ENCODE peak calls at places on chromosome 21, in five cellular contexts. L is AG09309, Q is omental fat pad, N is ovary, Y is cardiac muscle cell. V is an unnamed sample.
A peak's percentile ranks its signal among the peaks of the same experiment; 100 is the strongest.

GRCh38 chr21:25501448-25501847 is 105.8 kb downstream of the MRPL39 start:
- DNase-seq in N (no peak), L (no peak), Y (no peak), Q (no peak), V (no peak)

GRCh38 chr21:34583926-34584563 is 30.9 kb downstream of the RCAN1 start:
- DNase-seq in L (no peak), N (no peak), Q (no peak), Y (no peak), V (no peak)

GRCh38 chr21:41859297-41859980 is 19.7 kb downstream of the PRDM15 start:
- DNase-seq in Y (no peak), Q (no peak), N (no peak), L (no peak), V (no peak)

GRCh38 chr21:28280611-28281010 is 712.1 kb downstream of the LTN1 start:
- DNase-seq in N (no peak), Q (no peak), L (no peak), Y (no peak), V (no peak)

GRCh38 chr21:24852610-24853195 is 754.6 kb downstream of the MRPL39 start:
- DNase-seq in Y (no peak), L (no peak), Q (no peak), N (no peak), V (no peak)

GRCh38 chr21:37642493-37642892 is 273.8 kb downstream of the KCNJ6 start:
- DNase-seq in L (no peak), Y (peak; percentile 47), Q (no peak), N (no peak), V (peak; percentile 37)

GRCh38 chr21:37758997-37759396 is 157.3 kb downstream of the KCNJ6 start:
- DNase-seq in N (no peak), Q (no peak), L (no peak), Y (peak; percentile 64), V (peak; percentile 56)

GRCh38 chr21:42118121-42118795 is 47.1 kb downstream of the UMODL1 start:
- DNase-seq in Q (no peak), Y (no peak), L (no peak), N (no peak), V (no peak)

GRCh38 chr21:35328856-35329455 is 279.9 kb upstream of the RUNX1 start:
- DNase-seq in L (no peak), Q (no peak), Y (no peak), N (no peak), V (no peak)

GRCh38 chr21:28579986-28580550 is 412.6 kb downstream of the LTN1 start:
- DNase-seq in N (no peak), L (no peak), Q (no peak), Y (peak; percentile 33), V (no peak)

GRCh38 chr21:18049461-18049860 is 195.2 kb upstream of the CHODL start:
- DNase-seq in L (no peak), Q (no peak), N (no peak), Y (no peak), V (no peak)

GRCh38 chr21:16402752-16403151 is 673.0 kb downstream of the USP25 start:
- DNase-seq in Q (no peak), L (no peak), N (no peak), Y (no peak), V (no peak)

GRCh38 chr21:38917045-38917774 is 111.5 kb downstream of the ETS2 start:
- DNase-seq in L (no peak), Y (no peak), Q (no peak), N (no peak), V (no peak)

GRCh38 chr21:42652527-42653491 is 612 bp upstream of the PDE9A start:
- DNase-seq in L (no peak), Q (no peak), N (peak; percentile 52), Y (peak; percentile 82), V (peak; percentile 74)

GRCh38 chr21:25614441-25614840 is 7.2 kb upstream of the MRPL39 start:
- DNase-seq in L (no peak), Q (no peak), Y (no peak), N (no peak), V (no peak)

GRCh38 chr21:29365636-29366305 is 67.0 kb downstream of the BACH1 start:
- DNase-seq in Y (no peak), L (no peak), Q (no peak), N (no peak), V (no peak)

GRCh38 chr21:26813426-26813998 is 31.7 kb downstream of the ADAMTS1 start:
- DNase-seq in L (no peak), Y (no peak), Q (no peak), N (no peak), V (no peak)

GRCh38 chr21:41972511-41973205 is 18.8 kb upstream of the C2CD2 start:
- DNase-seq in Y (no peak), L (no peak), N (no peak), Q (no peak), V (no peak)

GRCh38 chr21:43819511-43820405 is 30.4 kb downstream of the RRP1 start:
- DNase-seq in Y (no peak), L (no peak), N (no peak), Q (no peak), V (no peak)

GRCh38 chr21:35436899-35437298 is 387.8 kb upstream of the RUNX1 start:
- DNase-seq in L (no peak), Q (no peak), Y (no peak), N (no peak), V (no peak)

DNA sequence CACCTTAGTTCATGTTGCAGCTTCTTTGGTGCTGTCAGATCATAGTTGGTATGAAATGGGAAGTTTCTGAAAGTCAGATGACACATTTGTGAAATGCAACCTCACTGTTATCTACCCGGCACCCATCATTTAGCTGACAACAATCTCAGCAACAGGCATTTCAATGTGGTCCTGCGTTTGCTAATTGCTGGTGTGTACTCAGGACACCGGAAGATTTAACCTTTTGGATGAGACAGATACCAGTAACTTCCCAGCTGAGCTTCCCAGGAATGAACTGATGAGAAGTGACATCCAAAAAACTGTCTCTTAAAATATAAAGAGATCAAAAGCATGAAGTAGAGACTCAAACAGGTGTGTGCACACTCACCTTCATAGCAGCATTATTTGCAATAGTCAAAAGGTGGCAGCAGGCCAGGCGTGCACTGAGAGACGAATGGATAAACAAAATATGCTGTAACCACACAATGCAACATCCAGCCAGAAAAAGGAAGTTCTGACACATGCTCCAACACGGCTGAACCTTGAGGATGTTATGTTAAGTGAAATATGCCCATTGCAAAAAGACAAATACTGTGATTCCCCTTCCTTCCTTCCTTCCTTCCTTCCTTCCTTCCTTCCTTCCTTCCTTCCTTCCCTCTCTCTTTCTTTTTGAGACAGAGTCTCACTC is 7.9 kb upstream of the CLDN14 start:
- DNase-seq in L (no peak), N (no peak), Q (no peak), Y (no peak), V (no peak)
- TF ChIP-seq CTCF in L (no peak), N (no peak), Q (no peak), Y (no peak), V (no peak)

DNA sequence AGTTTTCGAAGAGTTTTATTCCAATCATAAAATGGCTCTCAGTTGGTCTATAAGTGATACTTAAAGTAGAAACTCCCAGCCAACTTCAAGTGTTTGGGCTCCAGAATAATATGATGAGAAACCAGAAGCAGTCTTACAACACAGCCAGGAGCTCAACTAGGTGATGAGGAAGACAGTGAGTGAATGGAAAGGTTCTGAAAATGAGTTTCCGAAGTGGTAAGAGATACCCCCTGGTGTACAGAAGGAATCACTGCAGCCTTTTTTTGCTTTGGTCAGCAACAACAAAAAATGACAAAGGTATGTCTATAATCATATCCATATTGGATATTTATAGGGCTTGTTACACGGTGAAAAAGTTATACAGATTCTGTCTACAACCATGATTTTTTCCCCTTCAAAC is 16.5 kb downstream of the KRTAP19-1 start:
- DNase-seq in Y (peak; percentile 32), N (no peak), Q (no peak), L (no peak), V (no peak)
- TF ChIP-seq CTCF in Y (no peak), N (no peak), Q (no peak), L (peak; percentile 28), V (no peak)

DNA sequence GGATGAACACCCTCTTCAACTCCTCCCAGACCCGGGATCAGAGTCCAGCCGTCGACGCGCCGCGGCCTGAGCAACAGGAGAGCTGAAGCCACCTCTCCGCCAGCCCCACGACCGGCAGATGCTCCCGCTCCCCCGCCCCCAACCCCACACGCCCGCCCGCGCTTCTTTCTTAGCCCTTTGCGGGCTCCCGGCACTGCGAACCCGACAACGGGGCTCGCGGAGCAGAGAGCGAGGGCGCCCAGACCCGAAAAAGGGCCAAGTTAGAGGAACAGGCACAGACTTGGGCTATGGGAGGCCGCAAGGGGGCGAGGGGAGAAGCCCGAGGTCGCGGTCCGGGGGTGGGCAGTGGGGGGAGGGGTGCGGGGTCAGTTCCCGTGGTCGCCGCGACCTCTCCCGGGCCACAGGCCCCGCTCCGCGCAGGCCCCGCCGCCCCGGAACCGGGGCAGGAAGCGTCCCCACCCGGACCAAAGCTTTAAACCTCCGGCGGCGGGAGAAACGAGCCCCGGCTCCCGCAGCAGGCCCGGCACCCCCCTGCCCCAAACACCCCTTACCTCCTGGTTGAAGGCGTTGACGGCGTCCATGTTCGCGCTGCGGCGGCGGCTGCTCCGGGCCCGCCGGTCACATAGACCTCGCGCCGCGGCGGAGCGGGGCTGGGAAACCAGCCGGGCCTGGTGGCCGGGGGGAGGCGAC is 661 bp downstream of the SCAF4 start:
- DNase-seq in Y (peak; percentile 64), Q (peak; percentile 29), N (peak; percentile 25), L (no peak), V (peak; percentile 8)
- TF ChIP-seq CTCF in Y (peak; percentile 13), Q (no peak), N (no peak), L (no peak), V (no peak)

GRCh38 chr21:45927851-45928850 is 53.4 kb upstream of the COL6A1 start:
- DNase-seq in Y (no peak), Q (no peak), N (no peak), L (no peak), V (no peak)

GRCh38 chr21:45929477-45929876 is 52.1 kb upstream of the COL6A1 start:
- DNase-seq in Y (no peak), Q (no peak), N (no peak), L (no peak), V (no peak)

GRCh38 chr21:45923146-45923545 is 58.4 kb upstream of the COL6A1 start:
- DNase-seq in Q (no peak), N (peak; percentile 59), L (peak; percentile 53), Y (peak; percentile 83), V (peak; percentile 54)

GRCh38 chr21:45927032-45927431 is 54.5 kb upstream of the COL6A1 start:
- DNase-seq in Y (no peak), N (no peak), Q (no peak), L (no peak), V (no peak)

GRCh38 chr21:45926281-45926680 is 55.3 kb upstream of the COL6A1 start:
- DNase-seq in Y (no peak), L (no peak), N (no peak), Q (no peak), V (no peak)
- TF ChIP-seq CTCF in Y (no peak), L (peak; percentile 30), N (no peak), Q (no peak), V (no peak)

GRCh38 chr21:45098867-45099266 is 24.5 kb downstream of the ADARB1 start:
- DNase-seq in Y (peak; percentile 48), N (no peak), L (no peak), Q (no peak), V (no peak)
- TF ChIP-seq CTCF in Y (peak; percentile 43), N (no peak), L (peak; percentile 45), Q (no peak), V (no peak)

V was measured in Calu3.